ENCODE peak calls at places on chromosomes 16 and 17, in nine cellular contexts. Z is stomach; K is CD8-positive, alpha-beta T cell; Y is heart right ventricle; D is stimulated activated CD4-positive, alpha-beta T cell treated with anti-CD3 and anti-CD28 coated beads, Interleukin-15, amount 100 ng/mL, for 24 hours; A is stimulated activated CD8-positive, alpha-beta memory T cell treated with anti-CD3 and anti-CD28 coated beads, Interleukin-4, amount 100 ng/mL, for 4 hours; U is IMR-90; N is activated CD8-positive, alpha-beta T cell treated with anti-CD3 and anti-CD28 coated beads for 36 hours; W is stimulated activated naive B cell treated with anti-CD40 and anti-IgM and Interleukin-4, amounts not matched to agents 10 μg/mL and 1 μg/mL and 100 μg/mL, for 72 hours. H is an unnamed sample.

GRCh38 chr17:38914741-38915638 is 10.4 kb upstream of the LASP1NB start:
- DNase-seq in Z (peak), K (no peak), Y (no peak), D (no peak), A (no peak), U (no peak), N (no peak), W (no peak), H (no peak)

GRCh38 chr17:62787358-62787757 is 20.8 kb downstream of the MARCHF10 start:
- DNase-seq in Z (no peak), K (no peak), Y (no peak), D (no peak), A (no peak), U (peak), N (no peak), W (no peak), H (no peak)

GRCh38 chr16:580141-580945 is 9.5 kb upstream of the RAB40C start:
- DNase-seq in Z (no peak), K (no peak), Y (no peak), D (no peak), A (no peak), U (no peak), N (no peak), W (no peak), H (no peak)

GRCh38 chr17:57422574-57423164 is 166.3 kb downstream of the MSI2 start:
- DNase-seq in Z (no peak), K (no peak), Y (no peak), D (peak), A (no peak), U (peak), N (peak), W (peak), H (no peak)

GRCh38 chr17:18919963-18920362 is 32.0 kb upstream of the SLC5A10 start:
- DNase-seq in Z (peak), K (no peak), Y (no peak), D (no peak), A (no peak), U (no peak), N (no peak), W (no peak), H (no peak)

GRCh38 chr16:85390511-85391174 is 222.5 kb upstream of the GSE1 start:
- DNase-seq in Z (peak), K (no peak), Y (peak), D (no peak), A (no peak), U (peak), N (no peak), W (no peak), H (no peak)

GRCh38 chr17:41064301-41064700 is 1.4 kb downstream of the KRTAP2-4 start:
- DNase-seq in Z (no peak), K (no peak), Y (no peak), D (no peak), A (no peak), U (no peak), N (no peak), W (no peak), H (no peak)

GRCh38 chr17:42891539-42892152 is 9.0 kb upstream of the G6PC1 start:
- DNase-seq in Z (peak), K (no peak), Y (peak), D (no peak), A (no peak), U (peak), N (no peak), W (no peak), H (peak)

GRCh38 chr17:67289174-67289876 is 44.3 kb upstream of the HELZ start:
- DNase-seq in Z (peak), K (no peak), Y (peak), D (no peak), A (no peak), U (peak), N (no peak), W (no peak), H (no peak)

GRCh38 chr16:84266451-84266850 is 26.6 kb upstream of the KCNG4 start:
- DNase-seq in Z (no peak), K (peak), Y (no peak), D (peak), A (no peak), U (peak), N (peak), W (peak), H (peak)

GRCh38 chr16:23941025-23941424 is 105.2 kb downstream of the PRKCB start:
- DNase-seq in Z (no peak), K (no peak), Y (no peak), D (no peak), A (no peak), U (no peak), N (no peak), W (no peak), H (no peak)

GRCh38 chr17:75079023-75079373 is 8.8 kb upstream of the SLC16A5 start:
- DNase-seq in Z (no peak), K (no peak), Y (no peak), D (no peak), A (no peak), U (no peak), N (no peak), W (no peak), H (no peak)

GRCh38 chr16:87691686-87692079 is 74.1 kb downstream of the KLHDC4 start:
- DNase-seq in Z (no peak), K (no peak), Y (no peak), D (no peak), A (no peak), U (no peak), N (no peak), W (no peak), H (no peak)

GRCh38 chr16:6231351-6231750 is 1101.3 kb upstream of the RBFOX1 start:
- DNase-seq in Z (no peak), K (no peak), Y (no peak), D (no peak), A (no peak), U (no peak), N (no peak), W (no peak), H (no peak)

GRCh38 chr17:2700031-2700490 is 11.5 kb downstream of the CLUH start:
- DNase-seq in Z (no peak), K (no peak), Y (no peak), D (no peak), A (no peak), U (no peak), N (no peak), W (no peak), H (no peak)

GRCh38 chr16:75351183-75351582 is 82.1 kb downstream of the CFDP1 start:
- DNase-seq in Z (no peak), K (no peak), Y (no peak), D (no peak), A (no peak), U (peak), N (no peak), W (no peak), H (no peak)

GRCh38 chr16:75461575-75461974 is 2.9 kb downstream of the TMEM170A start:
- DNase-seq in Z (no peak), K (no peak), Y (no peak), D (no peak), A (no peak), U (no peak), N (no peak), W (no peak), H (no peak)

GRCh38 chr16:27701381-27701780 is 151.4 kb downstream of the KATNIP start:
- DNase-seq in Z (no peak), K (no peak), Y (no peak), D (no peak), A (no peak), U (no peak), N (no peak), W (no peak), H (no peak)

GRCh38 chr17:29069526-29070041 is 26.6 kb downstream of the PIPOX start:
- DNase-seq in Z (no peak), K (no peak), Y (no peak), D (no peak), A (no peak), U (peak), N (no peak), W (no peak), H (no peak)

GRCh38 chr17:75241996-75242460 is 19.4 kb downstream of the GGA3 start:
- DNase-seq in Z (no peak), K (no peak), Y (no peak), D (no peak), A (no peak), U (peak), N (peak), W (no peak), H (no peak)

GRCh38 chr17:7459961-7460545 is 15.2 kb downstream of the CHRNB1 start:
- DNase-seq in Z (no peak), K (peak), Y (no peak), D (no peak), A (no peak), U (no peak), N (no peak), W (no peak), H (no peak)

GRCh38 chr17:4485676-4486646 is 12.7 kb upstream of the SPNS2 start:
- DNase-seq in Z (no peak), K (peak), Y (no peak), D (peak), A (peak), U (no peak), N (peak), W (no peak), H (no peak)

GRCh38 chr17:34584805-34585416 is 5.5 kb downstream of the TMEM132E start:
- DNase-seq in Z (no peak), K (no peak), Y (no peak), D (no peak), A (no peak), U (peak), N (no peak), W (no peak), H (no peak)

GRCh38 chr17:49985310-49985990 is 9.6 kb downstream of the DLX3 start:
- DNase-seq in Z (no peak), K (no peak), Y (no peak), D (no peak), A (no peak), U (no peak), N (no peak), W (no peak), H (no peak)

GRCh38 chr16:75908301-75908700 is 182.0 kb upstream of the CPHXL start:
- DNase-seq in Z (no peak), K (no peak), Y (no peak), D (no peak), A (no peak), U (no peak), N (no peak), W (no peak), H (no peak)

GRCh38 chr17:7644768-7645167 is 6.0 kb upstream of the ATP1B2 start:
- DNase-seq in Z (no peak), K (no peak), Y (no peak), D (no peak), A (no peak), U (no peak), N (no peak), W (peak), H (no peak)

GRCh38 chr17:2138768-2139167 is 83.9 kb downstream of the HIC1 start:
- DNase-seq in Z (no peak), K (no peak), Y (no peak), D (no peak), A (no peak), U (no peak), N (no peak), W (no peak), H (no peak)

GRCh38 chr17:82287849-82288601 is 14.5 kb upstream of the CSNK1D start:
- DNase-seq in Z (peak), K (no peak), Y (peak), D (no peak), A (no peak), U (peak), N (no peak), W (no peak), H (no peak)

GRCh38 chr17:39098474-39099090 is 52.9 kb downstream of the PLXDC1 start:
- DNase-seq in Z (no peak), K (no peak), Y (no peak), D (no peak), A (no peak), U (no peak), N (no peak), W (peak), H (no peak)

GRCh38 chr17:6257339-6257738 is 177.6 kb downstream of the AIPL1 start:
- DNase-seq in Z (no peak), K (no peak), Y (no peak), D (no peak), A (no peak), U (peak), N (no peak), W (no peak), H (no peak)

GRCh38 chr16:6016530-6017184 is 919.1 kb upstream of the EEF2KMT start:
- DNase-seq in Z (no peak), K (no peak), Y (no peak), D (no peak), A (no peak), U (no peak), N (no peak), W (no peak), H (no peak)

GRCh38 chr16:27174007-27174406 is 29.3 kb upstream of the KDM8 start:
- DNase-seq in Z (no peak), K (peak), Y (no peak), D (peak), A (peak), U (no peak), N (peak), W (peak), H (peak)

GRCh38 chr16:56369202-56369601 is 56.1 kb downstream of the AMFR start:
- DNase-seq in Z (peak), K (no peak), Y (no peak), D (no peak), A (no peak), U (no peak), N (no peak), W (no peak), H (no peak)

GRCh38 chr17:7560172-7561027 is 1.3 kb upstream of the SENP3 start:
- DNase-seq in Z (peak), K (peak), Y (peak), D (peak), A (no peak), U (peak), N (peak), W (peak), H (no peak)

GRCh38 chr17:964881-965280 is 14.7 kb downstream of the NXN start:
- DNase-seq in Z (no peak), K (no peak), Y (no peak), D (no peak), A (no peak), U (no peak), N (no peak), W (no peak), H (no peak)

GRCh38 chr16:10080031-10080772 is 102.0 kb downstream of the GRIN2A start:
- DNase-seq in Z (peak), K (no peak), Y (peak), D (no peak), A (no peak), U (no peak), N (no peak), W (no peak), H (no peak)

H was measured in GDM1.